ENCODE peak calls at places on chromosome 17, in five cellular contexts. N is breast epithelium, B is suprapubic skin, F is H1, E is lung. Q is an unnamed sample.

GRCh38 chr17:7987112-7987893 is 15.1 kb upstream of the GUCY2D start:
- DNase-seq in F (no peak), E (no peak), B (no peak), N (no peak), Q (no peak)

GRCh38 chr17:81021531-81022370 is 13.2 kb upstream of the BAIAP2 start:
- DNase-seq in B (no peak), N (no peak), F (no peak), E (no peak), Q (no peak)

GRCh38 chr17:7383742-7384488 is 3.0 kb downstream of the TNK1 start:
- DNase-seq in N (no peak), F (peak), B (no peak), E (no peak), Q (no peak)

GRCh38 chr17:10420811-10421210 is 939 bp downstream of the MYH8 start:
- DNase-seq in F (no peak), E (no peak), N (no peak), B (no peak), Q (no peak)

GRCh38 chr17:29796652-29797051 is 133.4 kb downstream of the SSH2 start:
- DNase-seq in E (no peak), N (no peak), B (no peak), F (no peak), Q (no peak)

GRCh38 chr17:80210348-80211108 is 9.6 kb downstream of the SGSH start:
- DNase-seq in N (no peak), B (no peak), F (no peak), E (no peak), Q (no peak)

GRCh38 chr17:42438600-42439567 is 15.8 kb upstream of the CAVIN1 start:
- DNase-seq in E (no peak), N (no peak), F (no peak), B (peak), Q (no peak)

GRCh38 chr17:74618446-74618845 is 5.1 kb downstream of the CD300E start:
- DNase-seq in B (no peak), F (no peak), N (no peak), E (no peak), Q (no peak)

GRCh38 chr17:8314797-8315739 is 5.0 kb downstream of the ARHGEF15 start:
- DNase-seq in F (no peak), N (no peak), E (no peak), B (no peak), Q (no peak)

GRCh38 chr17:42129109-42129837 is 6.7 kb downstream of the HSPB9 start:
- DNase-seq in N (no peak), F (no peak), E (no peak), B (no peak), Q (no peak)

GRCh38 chr17:27218719-27219488 is 75.0 kb upstream of the WSB1 start:
- DNase-seq in B (no peak), E (no peak), F (no peak), N (no peak), Q (no peak)

GRCh38 chr17:28897769-28898259 is 281 bp upstream of the FLOT2 start:
- DNase-seq in E (no peak), F (no peak), B (no peak), N (no peak), Q (no peak)

GRCh38 chr17:53629188-53629587 is 193.5 kb upstream of the KIF2B start:
- DNase-seq in E (no peak), F (no peak), B (no peak), N (no peak), Q (no peak)

GRCh38 chr17:58541249-58541648 is 26.8 kb upstream of the MTMR4 start:
- DNase-seq in B (no peak), E (no peak), N (no peak), F (no peak), Q (no peak)

GRCh38 chr17:13561606-13562270 is 40.0 kb downstream of the HS3ST3A1 start:
- DNase-seq in B (no peak), N (no peak), F (no peak), E (no peak), Q (peak)

GRCh38 chr17:13563916-13564315 is 37.8 kb downstream of the HS3ST3A1 start:
- DNase-seq in E (no peak), F (no peak), N (no peak), B (no peak), Q (no peak)

GRCh38 chr17:13560935-13561334 is 40.8 kb downstream of the HS3ST3A1 start:
- DNase-seq in N (no peak), E (no peak), B (no peak), F (no peak), Q (no peak)

GRCh38 chr17:13558588-13558987 is 43.1 kb downstream of the HS3ST3A1 start:
- DNase-seq in E (no peak), B (no peak), F (no peak), N (no peak), Q (no peak)

GRCh38 chr17:13562271-13562800 is 39.4 kb downstream of the HS3ST3A1 start:
- DNase-seq in N (no peak), F (no peak), E (peak), B (no peak), Q (no peak)
- H3K4me3 ChIP-seq in N (no peak), F (no peak), E (no peak), B (no peak), Q (peak)

GRCh38 chr17:62705781-62706597 is 78.5 kb downstream of the MRC2 start:
- DNase-seq in E (no peak), F (peak), N (no peak), B (no peak), Q (no peak)
- H3K4me3 ChIP-seq in E (no peak), F (peak), N (no peak), B (no peak), Q (peak)

DNA sequence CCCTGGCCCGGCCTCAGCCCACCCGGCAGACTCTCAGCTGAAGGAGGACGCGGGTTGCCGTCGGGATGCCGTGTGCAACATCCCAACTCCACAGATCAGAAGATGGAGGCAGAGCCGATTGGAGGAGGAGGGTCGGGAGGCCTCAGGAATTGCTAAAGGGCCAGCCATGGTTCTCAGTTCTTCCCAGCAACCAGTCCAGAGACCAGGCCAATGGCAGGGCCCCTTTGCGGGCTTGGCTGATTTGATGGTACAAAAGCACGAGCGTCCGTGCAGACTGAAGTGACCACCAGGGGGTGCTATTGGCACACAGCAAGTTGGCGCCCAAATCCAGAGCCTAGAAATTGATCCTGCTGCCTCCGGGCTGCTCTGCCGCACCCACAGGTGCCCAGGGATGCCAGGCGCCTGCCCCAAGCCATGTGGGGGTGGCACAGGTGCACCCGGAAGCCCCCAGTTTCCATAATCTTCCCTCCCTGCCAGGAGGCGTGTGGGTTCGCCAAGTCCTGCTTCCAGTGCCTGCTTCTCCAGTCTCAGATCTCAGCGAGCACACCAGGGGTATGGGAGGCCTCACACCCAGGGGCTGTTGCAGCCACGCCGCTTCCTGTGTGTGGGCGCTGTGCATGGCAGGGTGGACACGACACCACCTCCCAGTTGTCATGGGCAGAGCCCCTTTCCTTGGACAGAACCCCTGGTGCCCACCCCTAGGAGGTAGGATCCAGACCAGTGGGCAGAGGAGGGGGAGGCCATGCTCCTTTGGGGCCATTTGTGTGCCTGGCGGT is 7.1 kb upstream of the TEX19 start:
- DNase-seq in B (no peak), E (peak), N (peak), F (peak), Q (peak)
- H3K4me3 ChIP-seq in B (no peak), E (no peak), N (no peak), F (no peak), Q (no peak)

DNA sequence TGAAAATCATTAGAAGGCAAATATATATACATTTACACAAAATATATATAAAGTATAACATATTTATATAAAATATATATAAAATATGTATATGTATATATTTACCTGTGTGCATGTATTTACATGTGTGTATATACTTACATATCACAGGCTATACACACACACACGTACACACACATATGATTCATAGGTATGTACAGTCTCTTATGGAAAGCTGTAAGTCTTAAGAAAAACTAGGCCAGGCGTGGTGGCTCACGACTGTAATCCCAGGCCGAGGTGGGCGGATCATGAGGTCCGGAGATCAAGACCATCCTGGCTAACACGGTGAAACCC is 14.7 kb downstream of the TOM1L2 start:
- DNase-seq in B (no peak), E (no peak), F (no peak), N (no peak), Q (no peak)
- H3K4me3 ChIP-seq in B (no peak), E (no peak), F (no peak), N (no peak), Q (no peak)

GRCh38 chr17:76626442-76626841 is 17.1 kb downstream of the ST6GALNAC1 start:
- DNase-seq in B (no peak), N (no peak), F (no peak), E (peak), Q (no peak)
- H3K4me3 ChIP-seq in B (no peak), N (no peak), F (no peak), E (no peak), Q (no peak)

Q was measured in AG04450.